ENCODE peak calls at places on chromosome 3, in four cellular contexts. Z is pons, P is A549, H is GDM1. R is an unnamed sample.

GRCh38 chr3:69240651-69241578 is 118.5 kb upstream of the LMOD3 start:
- DNase-seq in H (no peak), Z (no peak), P (no peak), R (no peak)

GRCh38 chr3:46667061-46667621 is 26.3 kb downstream of the ALS2CL start:
- DNase-seq in P (no peak), Z (no peak), H (no peak), R (no peak)

GRCh38 chr3:195105841-195106417 is 165.0 kb downstream of the XXYLT1 start:
- DNase-seq in H (no peak), P (no peak), Z (peak; percentile 16), R (no peak)

GRCh38 chr3:50160561-50160983 is 5.4 kb downstream of the SEMA3F start:
- DNase-seq in H (no peak), Z (no peak), P (no peak), R (no peak)

GRCh38 chr3:181134873-181135272 is 145.3 kb upstream of the DNAJC19 start:
- DNase-seq in Z (no peak), P (no peak), H (no peak), R (no peak)

GRCh38 chr3:190514163-190515153 is 573 bp downstream of the IL1RAP start:
- DNase-seq in H (no peak), Z (peak; percentile 46), P (peak; percentile 36), R (peak; percentile 66)

GRCh38 chr3:186339180-186339912 is 22.7 kb downstream of the DGKG start:
- DNase-seq in Z (no peak), P (no peak), H (no peak), R (no peak)

GRCh38 chr3:47605646-47606045 is 27.0 kb upstream of the CSPG5 start:
- DNase-seq in H (no peak), Z (no peak), P (no peak), R (no peak)

GRCh38 chr3:137259089-137259488 is 301.3 kb downstream of the IL20RB start:
- DNase-seq in H (no peak), Z (peak; percentile 16), P (no peak), R (no peak)

GRCh38 chr3:175851541-175851940 is 992.4 kb downstream of the NAALADL2 start:
- DNase-seq in P (no peak), H (no peak), Z (no peak), R (no peak)

GRCh38 chr3:44942202-44942921 is 33.6 kb downstream of the ZDHHC3 start:
- DNase-seq in H (no peak), P (peak; percentile 3), Z (no peak), R (no peak)

GRCh38 chr3:193470710-193471109 is 84.0 kb downstream of the ATP13A4 start:
- DNase-seq in P (no peak), Z (no peak), H (no peak), R (no peak)

GRCh38 chr3:190870125-190870524 is 7.6 kb upstream of the GMNC start:
- DNase-seq in P (no peak), Z (no peak), H (no peak), R (no peak)

GRCh38 chr3:96347289-96347688 is 467.1 kb upstream of the EPHA6 start:
- DNase-seq in P (no peak), Z (no peak), H (no peak), R (no peak)

GRCh38 chr3:69012836-69013255 is 638 bp downstream of the EOGT start:
- DNase-seq in H (no peak), Z (no peak), P (peak; percentile 30), R (peak; percentile 26)

GRCh38 chr3:194871143-194871863 is 185.6 kb downstream of the FAM43A start:
- DNase-seq in Z (no peak), H (no peak), P (peak; percentile 73), R (no peak)

GRCh38 chr3:12405432-12406272 is 78.6 kb upstream of the TSEN2 start:
- DNase-seq in Z (peak; percentile 29), P (peak; percentile 90), H (no peak), R (peak; percentile 54)

GRCh38 chr3:188246905-188247304 is 92.9 kb downstream of the LPP start:
- DNase-seq in P (no peak), H (no peak), Z (no peak), R (no peak)

GRCh38 chr3:59084598-59084997 is 34.8 kb upstream of the CFAP20DC start:
- DNase-seq in Z (no peak), H (no peak), P (no peak), R (no peak)

GRCh38 chr3:177179281-177180067 is 17.8 kb downstream of the TBL1XR1 start:
- DNase-seq in P (no peak), H (no peak), Z (no peak), R (no peak)

GRCh38 chr3:125480656-125481374 is 39.2 kb downstream of the SNX4 start:
- DNase-seq in H (no peak), P (no peak), Z (no peak), R (no peak)

GRCh38 chr3:108497271-108497670 is 13.1 kb downstream of the MYH15 start:
- DNase-seq in H (no peak), P (no peak), Z (no peak), R (no peak)

R was measured in AML-193.